ENCODE peak calls at places on chromosomes 4 and X, in five cellular contexts. W, U, E, D and N are unnamed samples.

GRCh38 chr4:3451956-3452355 is 10.2 kb downstream of the HGFAC start:
- DNase-seq in W (no peak), U (no peak), E (peak; percentile 79), D (no peak), N (peak; percentile 62)

GRCh38 chrX:150018931-150019331 is 80.6 kb upstream of the EOLA2 start:
- DNase-seq in W (no peak), U (no peak), E (peak; percentile 82), D (no peak), N (peak; percentile 63)

GRCh38 chr4:1170805-1171305 is 1.5 kb downstream of the SPON2 start:
- DNase-seq in W (no peak), U (no peak), E (no peak), D (no peak), N (peak; percentile 32)

GRCh38 chrX:50813843-50814661 is at the start of gene SHROOM4:
- DNase-seq in W (peak; percentile 63), U (peak; percentile 87), E (peak; percentile 58), D (peak; percentile 66), N (peak; percentile 83)

GRCh38 chr4:7723625-7724024 is 216.0 kb downstream of the AFAP1 start:
- DNase-seq in W (no peak), U (no peak), E (no peak), D (no peak), N (no peak)

GRCh38 chrX:10203617-10204016 is 46.8 kb downstream of the CLCN4 start:
- DNase-seq in W (no peak), U (no peak), E (no peak), D (no peak), N (no peak)

GRCh38 chr4:53014368-53014767 is 152.3 kb downstream of the RASL11B start:
- DNase-seq in W (no peak), U (no peak), E (no peak), D (no peak), N (no peak)

GRCh38 chr4:87065016-87065415 is 130.2 kb downstream of the AFF1 start:
- DNase-seq in W (no peak), U (no peak), E (no peak), D (no peak), N (no peak)

GRCh38 chr4:123444298-123444731 is 47.7 kb downstream of the SPRY1 start:
- DNase-seq in W (peak; percentile 89), U (peak; percentile 65), E (peak; percentile 56), D (peak; percentile 66), N (peak; percentile 78)

GRCh38 chr4:14650127-14650526 is 352.2 kb upstream of the CPEB2 start:
- DNase-seq in W (no peak), U (no peak), E (peak; percentile 1), D (no peak), N (peak; percentile 1)

GRCh38 chr4:7135389-7135746 is 57.0 kb upstream of the SORCS2 start:
- DNase-seq in W (no peak), U (no peak), E (peak; percentile 55), D (no peak), N (no peak)

GRCh38 chrX:78104447-78105176 is 564 bp downstream of the PGK1 start:
- DNase-seq in W (no peak), U (no peak), E (peak; percentile 31), D (no peak), N (peak; percentile 47)

GRCh38 chrX:1105671-1106419 is 106.6 kb downstream of the CRLF2 start:
- DNase-seq in W (no peak), U (no peak), E (no peak), D (no peak), N (no peak)

GRCh38 chrX:139691843-139692505 is 16.0 kb downstream of the MCF2 start:
- DNase-seq in W (peak; percentile 9), U (peak; percentile 33), E (no peak), D (peak; percentile 51), N (no peak)

GRCh38 chrX:137297167-137297566 is 263.4 kb upstream of the GPR101 start:
- DNase-seq in W (no peak), U (no peak), E (no peak), D (no peak), N (no peak)

DNA sequence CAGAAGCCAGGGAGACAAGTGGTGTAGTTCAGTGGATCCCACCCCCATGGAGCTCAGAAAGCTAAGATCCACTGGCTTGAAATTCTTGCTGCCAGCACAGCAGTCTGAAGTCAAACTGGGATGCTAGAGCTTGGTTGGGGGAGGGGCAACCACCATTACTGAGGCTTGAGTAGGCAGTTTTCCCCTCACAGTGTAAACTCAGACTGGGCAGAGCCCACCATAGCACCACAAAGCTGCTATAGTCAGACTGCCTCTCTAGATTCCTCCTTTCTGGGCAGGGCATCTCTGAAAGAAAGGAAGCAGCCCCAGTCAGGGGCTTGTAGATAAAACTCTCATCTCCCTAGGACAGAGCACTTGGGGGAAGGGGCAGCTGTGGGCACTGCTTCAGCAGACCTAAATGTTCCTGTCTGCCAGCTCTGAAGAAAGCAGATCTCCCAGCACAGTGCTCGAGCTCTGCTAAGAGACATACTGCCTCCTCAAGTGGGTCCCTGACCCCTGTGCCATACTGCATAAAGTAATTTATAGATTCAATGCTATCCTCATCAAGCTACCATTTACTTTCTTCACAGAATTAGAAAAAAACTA is 163.2 kb downstream of the HHIP start:
- DNase-seq in W (no peak), U (peak; percentile 46), E (no peak), D (peak; percentile 49), N (no peak)
- H4K8ac ChIP-seq in W (no peak overlapping the region), U (no peak overlapping the region), E (no peak overlapping the region), D (peak overlapping the region; percentile 79), N (no peak overlapping the region)

GRCh38 chr4:37461801-37462200 is 217.3 kb downstream of the NWD2 start:
- DNase-seq in W (no peak), U (no peak), E (no peak), D (no peak), N (no peak)
- H4K91ac ChIP-seq in W (no peak overlapping the region), U (no peak overlapping the region), E (no peak overlapping the region), D (no peak overlapping the region), N (no peak overlapping the region)

GRCh38 chr4:70637239-70637920 is 8.8 kb downstream of the ENAM start:
- DNase-seq in W (no peak), U (no peak), E (peak; percentile 24), D (no peak), N (no peak)

GRCh38 chr4:70630162-70630561 is 1.6 kb downstream of the ENAM start:
- DNase-seq in W (no peak), U (no peak), E (peak; percentile 16), D (no peak), N (no peak)

GRCh38 chr4:70632028-70632427 is 3.5 kb downstream of the ENAM start:
- DNase-seq in W (no peak), U (no peak), E (peak; percentile 47), D (no peak), N (no peak)

GRCh38 chr4:70629469-70630090 is 1.0 kb downstream of the ENAM start:
- DNase-seq in W (no peak), U (no peak), E (no peak), D (no peak), N (no peak)

GRCh38 chr4:70634482-70634881 is 5.9 kb downstream of the ENAM start:
- DNase-seq in W (no peak), U (no peak), E (no peak), D (no peak), N (no peak)
- H4K8ac ChIP-seq in W (no peak overlapping the region), U (no peak overlapping the region), E (no peak overlapping the region), D (no peak overlapping the region), N (no peak overlapping the region)

GRCh38 chr4:4494882-4495281 is 47.0 kb downstream of the STX18 start:
- DNase-seq in W (no peak), U (no peak), E (no peak), D (no peak), N (no peak)

GRCh38 chr4:4501678-4502077 is 40.2 kb downstream of the STX18 start:
- DNase-seq in W (no peak), U (no peak), E (no peak), D (no peak), N (no peak)

GRCh38 chr4:4492161-4492847 is 49.5 kb downstream of the STX18 start:
- DNase-seq in W (no peak), U (no peak), E (peak; percentile 77), D (no peak), N (peak; percentile 63)

GRCh38 chr4:4499438-4500123 is 42.3 kb downstream of the STX18 start:
- DNase-seq in W (no peak), U (no peak), E (no peak), D (no peak), N (no peak)

GRCh38 chr4:4496604-4497372 is 45.1 kb downstream of the STX18 start:
- DNase-seq in W (no peak), U (no peak), E (no peak), D (no peak), N (peak; percentile 72)
- H4K91ac ChIP-seq in W (no peak overlapping the region), U (no peak overlapping the region), E (no peak overlapping the region), D (no peak overlapping the region), N (no peak overlapping the region)

DNA sequence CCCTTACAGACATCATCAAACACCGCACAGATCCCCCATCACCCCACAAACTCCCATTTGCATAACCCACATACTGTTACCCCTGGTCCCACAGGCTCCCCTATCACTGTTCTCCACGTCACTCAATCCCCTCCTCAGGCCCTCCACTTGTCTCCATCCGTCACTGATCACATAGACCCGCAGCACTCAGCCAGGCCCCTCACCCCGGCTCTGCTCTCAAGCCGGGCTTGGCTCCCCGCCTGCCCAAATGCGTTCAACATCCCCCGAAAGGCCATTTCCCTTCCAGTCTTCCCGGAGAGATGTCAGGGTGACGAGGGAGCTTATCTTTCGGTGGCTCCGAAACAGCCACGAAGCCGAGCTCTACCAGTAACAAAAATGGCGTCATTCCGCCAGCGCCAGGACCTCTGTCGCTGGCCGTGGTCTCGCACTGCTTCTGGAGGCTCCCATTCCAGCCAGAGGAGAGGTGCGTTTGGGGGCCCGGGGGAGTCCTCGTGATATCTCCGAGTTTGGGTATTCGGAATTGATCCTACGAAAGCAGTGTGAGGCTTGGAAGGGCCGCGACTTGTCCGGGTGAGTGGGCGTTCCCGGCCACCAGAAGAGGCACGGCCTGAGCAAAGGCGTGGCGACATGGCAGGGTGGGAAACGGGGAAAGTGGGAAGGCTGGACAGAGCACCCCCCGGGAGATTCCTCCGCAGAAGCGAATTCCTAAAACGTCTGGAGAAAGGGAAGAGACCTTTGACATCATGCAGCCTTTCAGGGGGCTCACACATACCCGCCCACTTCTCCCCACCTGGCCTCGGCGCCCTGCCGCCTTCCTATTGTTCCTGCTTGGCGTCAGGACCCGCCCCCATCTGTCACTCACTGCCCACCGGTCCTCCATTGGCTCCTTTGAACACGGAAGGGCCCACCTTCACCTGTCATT is at the start of gene ZNF630:
- DNase-seq in W (peak; percentile 41), U (peak; percentile 84), E (peak; percentile 6), D (peak; percentile 72), N (peak; percentile 41)
- H4K8ac ChIP-seq in W (no peak within 1 kb of the TSS), U (no peak within 1 kb of the TSS), E (peak within 1 kb of the TSS; percentile 80), D (peak within 1 kb of the TSS; percentile 76), N (peak within 1 kb of the TSS; percentile 75)

DNA sequence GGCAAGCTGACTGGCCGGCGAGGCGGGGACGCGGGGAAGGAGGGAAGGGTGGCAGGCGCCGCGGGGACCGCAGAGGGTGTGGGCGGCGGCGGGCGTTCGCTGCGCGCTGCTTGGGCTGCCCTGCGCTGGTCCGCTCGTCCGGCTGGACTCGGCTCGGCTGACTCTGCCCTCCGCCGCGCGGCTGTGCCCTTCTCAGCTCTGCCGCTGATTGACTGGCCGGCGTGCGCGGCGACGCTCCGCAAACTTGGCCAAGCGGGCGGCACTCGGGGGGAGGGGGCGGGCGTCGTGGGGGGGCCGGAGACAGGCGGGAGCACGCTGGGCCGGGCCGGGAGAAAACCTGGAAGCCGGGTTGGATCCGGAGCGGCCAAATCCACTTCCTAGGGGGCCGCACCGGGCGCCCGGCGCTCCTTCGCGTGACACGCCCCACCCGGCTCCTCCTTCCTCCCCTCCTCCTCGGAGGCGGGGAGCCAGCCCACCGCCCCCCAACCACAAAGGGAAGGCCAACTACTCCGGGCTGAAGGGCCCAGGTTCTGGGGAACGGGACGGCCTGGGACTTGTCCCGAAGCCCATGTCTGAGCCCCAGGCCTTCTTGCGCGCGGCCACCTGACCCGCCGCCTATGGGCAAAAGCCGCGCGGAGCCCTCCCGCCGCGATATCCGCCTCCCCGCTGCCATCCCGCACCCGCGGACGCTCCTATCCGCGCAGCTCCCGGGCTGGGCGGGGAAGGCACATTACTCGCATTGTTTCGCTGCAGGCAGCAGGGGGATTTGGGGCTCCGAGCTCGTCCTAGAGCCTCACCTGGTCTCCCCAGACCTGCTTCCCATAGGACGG is at the start of gene GPC4:
- DNase-seq in W (peak; percentile 51), U (peak; percentile 78), E (no peak), D (peak; percentile 79), N (peak; percentile 67)
- H4K91ac ChIP-seq in W (no peak within 1 kb of the TSS), U (no peak within 1 kb of the TSS), E (no peak within 1 kb of the TSS), D (peak within 1 kb of the TSS; percentile 93), N (peak within 1 kb of the TSS; percentile 15)